ENCODE peak calls at places on chromosomes 4 and X, in ten cellular contexts. H is AG10803, G is heart right ventricle, R is testis, V is upper lobe of right lung, D is colonic mucosa, M is GM23338, E is cardiac fibroblast, T is epithelial cell of esophagus, O is fibroblast of lung. Y is an unnamed sample.
A peak's percentile ranks its signal among the peaks of the same experiment; 100 is the strongest.

GRCh38 chr4:26632916-26633315 is 49.0 kb downstream of the TBC1D19 start:
- DNase-seq in T (no peak), M (no peak), V (no peak), O (no peak), H (peak; percentile 30), D (no peak), R (no peak), G (no peak), E (no peak), Y (no peak)

GRCh38 chrX:15310117-15310516 is 5.3 kb downstream of the ASB11 start:
- DNase-seq in V (no peak), H (peak; percentile 8), D (no peak), E (peak; percentile 40), R (peak; percentile 57), M (no peak), G (peak; percentile 84), O (peak; percentile 13), T (peak; percentile 15), Y (peak; percentile 80)

GRCh38 chr4:64539234-64539849 is 130.1 kb upstream of the TECRL start:
- DNase-seq in E (peak; percentile 74), G (peak; percentile 48), T (peak; percentile 77), D (peak; percentile 52), M (peak; percentile 78), O (peak; percentile 51), H (peak; percentile 58), R (peak; percentile 68), V (no peak), Y (peak; percentile 47)

GRCh38 chrX:98607739-98608138 is 1724.0 kb downstream of the RPA4 start:
- DNase-seq in V (no peak), H (no peak), R (no peak), G (no peak), E (no peak), M (peak; percentile 36), D (no peak), T (no peak), O (no peak), Y (no peak)

GRCh38 chr4:101306225-101306624 is 41.1 kb downstream of the PPP3CA start:
- DNase-seq in R (no peak), H (no peak), O (peak; percentile 79), T (peak; percentile 36), E (no peak), D (no peak), G (no peak), V (peak; percentile 66), M (peak; percentile 39), Y (no peak)

GRCh38 chr4:95505149-95505548 is 43.6 kb downstream of the UNC5C start:
- DNase-seq in G (no peak), D (no peak), O (peak; percentile 92), R (no peak), M (no peak), E (peak; percentile 44), H (no peak), V (no peak), T (no peak), Y (no peak)

GRCh38 chr4:144575181-144575580 is 70.8 kb upstream of the HHIP start:
- DNase-seq in D (no peak), R (peak; percentile 48), G (no peak), V (no peak), O (no peak), T (no peak), H (peak; percentile 15), E (peak; percentile 80), M (peak; percentile 23), Y (no peak)

GRCh38 chrX:119072771-119073170 is at the start of gene CT47C1:
- DNase-seq in H (no peak), T (no peak), V (no peak), R (peak; percentile 26), M (no peak), D (no peak), O (peak; percentile 3), E (peak; percentile 5), G (no peak), Y (no peak)

GRCh38 chr4:122747883-122748282 is 15.4 kb downstream of the BBS12 start:
- DNase-seq in T (peak; percentile 57), D (no peak), E (peak; percentile 82), R (no peak), H (peak; percentile 81), M (no peak), V (no peak), G (no peak), O (peak; percentile 72), Y (no peak)

GRCh38 chr4:76457885-76458284 is 22.9 kb downstream of the SHROOM3 start:
- DNase-seq in H (no peak), D (no peak), E (peak; percentile 73), R (no peak), M (no peak), G (no peak), O (peak; percentile 18), T (peak; percentile 85), V (no peak), Y (no peak)

GRCh38 chr4:81676552-81676951 is 204.8 kb upstream of the RASGEF1B start:
- DNase-seq in V (no peak), R (peak; percentile 24), T (no peak), O (no peak), E (no peak), H (no peak), D (peak; percentile 48), G (no peak), M (no peak), Y (no peak)

GRCh38 chr4:8917868-8918783 is 46.5 kb upstream of the HMX1 start:
- DNase-seq in R (peak; percentile 74), T (peak; percentile 34), V (peak; percentile 80), H (peak; percentile 15), D (peak; percentile 68), G (peak; percentile 35), E (peak; percentile 51), M (peak; percentile 82), O (peak; percentile 2), Y (no peak)
- TF ChIP-seq CTCF in R (peak; percentile 75), T (peak; percentile 84), V (peak; percentile 81), H (peak; percentile 79), D (peak; percentile 81), G (peak; percentile 87), E (peak; percentile 86), M (peak; percentile 89), O (peak; percentile 76), Y (peak; percentile 94)

GRCh38 chr4:151322565-151322964 is 2.8 kb downstream of the SH3D19 start:
- DNase-seq in T (peak; percentile 69), D (no peak), R (no peak), G (no peak), V (no peak), H (peak; percentile 7), O (peak; percentile 30), M (no peak), E (no peak), Y (no peak)

GRCh38 chr4:151324124-151324448 is 1.3 kb downstream of the SH3D19 start:
- DNase-seq in V (no peak), H (no peak), T (no peak), D (no peak), G (no peak), R (no peak), E (no peak), M (no peak), O (no peak), Y (no peak)

GRCh38 chr4:151324449-151325319 is 721 bp downstream of the SH3D19 start:
- DNase-seq in D (peak; percentile 82), G (peak; percentile 50), V (peak; percentile 71), T (peak; percentile 37), O (peak; percentile 75), E (peak; percentile 67), M (peak; percentile 73), R (peak; percentile 72), H (peak; percentile 26), Y (no peak)

GRCh38 chr4:151329217-151330007 is 4.0 kb upstream of the SH3D19 start:
- DNase-seq in D (no peak), E (peak; percentile 44), O (no peak), T (peak; percentile 79), H (peak; percentile 17), R (no peak), M (no peak), G (no peak), V (no peak), Y (peak; percentile 54)

DNA sequence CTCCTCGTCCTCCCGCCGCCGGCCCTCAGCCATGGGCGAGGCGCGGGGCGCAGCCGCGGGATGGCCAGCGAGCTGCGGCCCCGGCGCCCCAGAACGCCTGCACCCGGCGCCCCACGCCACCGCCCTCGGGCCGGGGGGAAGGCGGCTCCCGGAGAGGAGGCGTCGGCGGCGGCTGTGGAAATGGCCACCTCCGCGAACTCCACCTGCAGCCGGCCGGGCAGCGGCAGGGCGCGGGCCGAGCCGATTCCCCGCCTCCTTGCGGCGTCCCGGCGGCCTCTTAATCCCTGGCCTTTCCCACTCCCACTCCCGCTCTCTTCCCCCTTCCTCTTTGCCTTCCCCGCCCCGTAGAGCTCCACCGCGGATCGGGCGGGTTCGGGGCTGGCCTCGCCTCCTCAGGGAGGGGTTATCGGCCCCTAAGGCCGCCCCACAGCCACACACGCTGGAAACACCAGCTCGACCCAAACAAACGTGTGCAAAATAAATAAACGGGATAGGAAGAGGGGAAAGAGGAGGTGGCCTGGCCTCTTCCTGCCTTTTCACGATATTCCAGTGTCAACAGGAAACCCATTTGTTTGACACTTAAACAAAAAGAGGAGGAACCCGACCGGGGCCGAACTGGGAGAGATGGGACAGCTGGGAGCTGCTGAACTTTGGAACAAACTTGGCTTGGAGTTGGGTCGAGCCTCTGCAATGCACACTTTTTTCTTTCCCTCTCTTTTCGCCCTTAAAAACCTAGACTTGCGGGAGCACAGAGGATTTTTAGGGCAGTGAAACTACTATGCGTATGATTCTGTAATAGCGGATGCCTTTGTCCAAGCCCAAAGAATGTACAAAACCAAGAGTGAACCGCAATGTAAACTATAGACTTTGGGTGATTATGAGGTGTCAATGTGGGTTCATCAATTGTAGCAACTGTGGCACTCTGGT is at the start of gene SH3D19:
- DNase-seq in G (peak; percentile 77), O (peak; percentile 76), V (peak; percentile 87), M (peak; percentile 69), E (peak; percentile 63), D (peak; percentile 91), R (peak; percentile 82), T (peak; percentile 74), H (peak; percentile 59), Y (peak; percentile 90)
- H3K4me3 ChIP-seq in G (peak within 1 kb of the TSS; percentile 58), O (peak within 1 kb of the TSS; percentile 74), V (peak within 1 kb of the TSS; percentile 68), M (peak within 1 kb of the TSS; percentile 77), E (peak within 1 kb of the TSS; percentile 72), D (peak within 1 kb of the TSS; percentile 64), R (peak within 1 kb of the TSS; percentile 83), T (peak within 1 kb of the TSS; percentile 79), H (peak within 1 kb of the TSS; percentile 73), Y (peak within 1 kb of the TSS; percentile 75)

DNA sequence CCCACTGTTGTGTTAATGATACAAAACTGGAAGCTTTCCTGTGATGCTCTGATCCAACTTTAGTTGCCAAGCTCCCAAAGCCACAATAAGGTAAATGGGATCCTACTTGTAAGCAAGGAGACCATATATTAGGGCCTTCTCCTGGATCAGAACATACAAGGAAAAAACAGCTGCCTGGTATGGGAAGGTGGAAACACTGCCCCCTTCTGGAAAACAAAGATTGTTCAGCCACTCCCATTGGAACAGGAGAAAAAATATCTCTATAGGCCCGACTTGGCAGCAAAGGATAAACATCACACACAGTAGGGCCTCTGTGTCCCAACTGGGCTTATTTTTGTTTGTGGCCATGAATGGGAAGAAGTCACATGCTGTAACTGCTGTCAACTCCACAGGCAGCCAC is 166.5 kb downstream of the TBX22 start:
- DNase-seq in T (no peak), M (peak; percentile 38), V (no peak), D (no peak), E (no peak), H (no peak), R (peak; percentile 30), O (no peak), G (no peak), Y (no peak)
- TF ChIP-seq CTCF in T (no peak), M (peak; percentile 53), V (no peak), D (peak; percentile 22), E (no peak), H (no peak), R (no peak), O (no peak), G (no peak), Y (peak; percentile 37)

GRCh38 chr4:20253799-20254409 is 2.2 kb downstream of the SLIT2 start:
- DNase-seq in R (peak; percentile 19), D (no peak), G (no peak), V (peak; percentile 66), H (peak; percentile 45), M (peak; percentile 36), O (peak; percentile 46), T (peak; percentile 15), E (peak; percentile 52), Y (no peak)
- H3K4me3 ChIP-seq in R (peak overlapping the region; percentile 66), D (peak overlapping the region; percentile 51), G (peak overlapping the region; percentile 60), V (peak overlapping the region; percentile 58), H (peak overlapping the region; percentile 89), M (peak overlapping the region; percentile 66), O (peak overlapping the region; percentile 88), T (peak overlapping the region; percentile 56), E (peak overlapping the region; percentile 72), Y (no peak overlapping the region)